ENCODE peak calls at places on chromosomes 16 and 17, in eight cellular contexts. R is esophagus squamous epithelium, W is H54, Z is A549, B is breast epithelium, Y is body of pancreas, O is GM12891, L is adrenal gland. V is an unnamed sample.
A peak's percentile ranks its signal among the peaks of the same experiment; 100 is the strongest.

GRCh38 chr17:82225368-82226029 is 3.3 kb upstream of the SLC16A3 start:
- DNase-seq in R (no peak), W (no peak), Z (no peak), B (no peak), Y (no peak), O (no peak), L (peak; percentile 50), V (peak; percentile 12)

GRCh38 chr17:50627782-50628601 is 6.7 kb upstream of the ABCC3 start:
- DNase-seq in R (no peak), W (no peak), Z (peak; percentile 77), B (no peak), Y (peak; percentile 51), O (no peak), L (no peak), V (no peak)

GRCh38 chr17:14748036-14748715 is 447.3 kb downstream of the HS3ST3B1 start:
- DNase-seq in R (no peak), W (no peak), Z (no peak), B (no peak), Y (no peak), O (no peak), L (no peak), V (no peak)

GRCh38 chr16:1723450-1724147 is 17.6 kb downstream of the MAPK8IP3 start:
- DNase-seq in R (no peak), W (peak; percentile 47), Z (peak; percentile 41), B (no peak), Y (peak; percentile 49), O (no peak), L (peak; percentile 77), V (no peak)

GRCh38 chr17:18326572-18326971 is 11.5 kb downstream of the SMCR8 start:
- DNase-seq in R (no peak), W (no peak), Z (no peak), B (no peak), Y (no peak), O (no peak), L (no peak), V (no peak)

GRCh38 chr17:82882715-82883446 is 43.1 kb upstream of the ZNF750 start:
- DNase-seq in R (no peak), W (no peak), Z (no peak), B (no peak), Y (peak; percentile 95), O (no peak), L (no peak), V (no peak)

GRCh38 chr17:55641559-55642160 is 81.0 kb downstream of the TMEM100 start:
- DNase-seq in R (no peak), W (peak; percentile 4), Z (peak; percentile 73), B (peak; percentile 61), Y (peak; percentile 62), O (no peak), L (peak; percentile 88), V (peak; percentile 71)

GRCh38 chr16:80947708-80948615 is 58.7 kb downstream of the CMC2 start:
- DNase-seq in R (no peak), W (no peak), Z (no peak), B (no peak), Y (no peak), O (no peak), L (no peak), V (no peak)

GRCh38 chr16:85812031-85812807 is 12.7 kb downstream of the COX4I1 start:
- DNase-seq in R (no peak), W (no peak), Z (no peak), B (peak; percentile 44), Y (no peak), O (no peak), L (no peak), V (no peak)

GRCh38 chr17:70251704-70252103 is 82.4 kb downstream of the KCNJ2 start:
- DNase-seq in R (no peak), W (no peak), Z (no peak), B (no peak), Y (no peak), O (no peak), L (no peak), V (no peak)

GRCh38 chr17:69059458-69060205 is 1.1 kb downstream of the ABCA9 start:
- DNase-seq in R (no peak), W (no peak), Z (no peak), B (no peak), Y (no peak), O (no peak), L (no peak), V (no peak)

GRCh38 chr17:8383143-8383974 is at the start of gene RPL26:
- DNase-seq in R (peak; percentile 84), W (peak; percentile 82), Z (peak; percentile 99), B (peak; percentile 97), Y (peak; percentile 98), O (peak; percentile 94), L (peak; percentile 99), V (peak; percentile 96)
- TF ChIP-seq POLR2A in R (peak; percentile 71), W (peak; percentile 86), Z (peak; percentile 98), B (peak; percentile 76), Y (peak; percentile 93), O (peak; percentile 99), L (peak; percentile 83), V (no peak)

DNA sequence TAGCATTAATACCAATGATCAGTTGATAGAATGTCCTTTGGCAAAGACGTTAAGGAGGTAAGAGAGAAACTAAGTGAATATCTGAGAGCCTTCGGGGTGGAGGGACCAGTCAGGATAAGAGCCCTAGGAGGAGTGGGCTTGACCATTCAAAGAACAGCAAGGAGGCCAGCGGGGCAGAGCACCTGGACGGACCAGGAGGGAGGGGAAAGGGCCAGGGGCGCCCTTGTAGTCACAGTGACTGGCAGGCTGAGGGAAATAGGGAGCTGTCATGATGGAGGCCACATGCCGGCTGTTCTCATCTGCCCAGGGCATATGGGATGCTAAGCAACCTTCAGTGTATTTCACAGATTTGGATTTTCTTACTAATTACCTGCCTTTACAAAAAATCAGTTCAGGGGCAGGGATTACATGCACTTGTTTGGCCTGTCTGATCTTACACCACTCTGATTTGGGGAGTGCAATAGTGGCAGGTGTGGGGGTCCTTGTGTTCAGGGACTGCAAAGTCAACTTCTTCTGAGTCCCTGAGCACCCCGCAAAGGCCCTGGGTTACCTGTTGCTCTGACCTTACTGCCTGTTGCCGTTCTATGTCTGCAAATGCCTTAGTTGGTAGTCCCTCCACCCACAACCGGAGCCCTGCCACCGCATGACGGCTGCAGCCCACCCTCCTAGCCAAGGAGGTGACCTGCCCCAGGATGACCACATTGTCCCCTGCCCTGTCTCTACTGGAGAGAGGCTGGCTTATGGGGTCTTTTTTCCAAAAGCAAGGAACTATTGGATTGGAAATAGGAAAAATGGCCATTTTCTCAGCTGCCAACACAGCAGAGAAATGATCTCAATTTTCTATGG is 10.0 kb downstream of the TMEM132E start:
- DNase-seq in R (no peak), W (no peak), Z (no peak), B (no peak), Y (no peak), O (no peak), L (no peak), V (no peak)
- TF ChIP-seq POLR2A in R (no peak), W (no peak), Z (no peak), B (no peak), Y (no peak), O (no peak), L (no peak), V (no peak)

GRCh38 chr16:66382171-66382965 is 15.9 kb downstream of the CDH5 start:
- DNase-seq in R (no peak), W (peak; percentile 71), Z (peak; percentile 74), B (no peak), Y (no peak), O (no peak), L (no peak), V (peak; percentile 60)
- TF ChIP-seq POLR2A in R (no peak), W (no peak), Z (no peak), B (no peak), Y (no peak), O (no peak), L (no peak), V (no peak)

GRCh38 chr17:8836821-8837426 is 30.6 kb downstream of the PIK3R6 start:
- DNase-seq in R (no peak), W (no peak), Z (no peak), B (no peak), Y (no peak), O (no peak), L (peak; percentile 18), V (no peak)
- TF ChIP-seq POLR2A in R (no peak), W (no peak), Z (no peak), B (no peak), Y (no peak), O (no peak), L (no peak), V (no peak)

V was measured in heart left ventricle.